ENCODE peak calls at places on chromosomes 11 and 22, in ten cellular contexts. N, Q, G, U, M, K, L, D, H and F are unnamed samples.

GRCh38 chr11:83159901-83160865 is 3.3 kb downstream of the PCF11 start:
- DNase-seq in N (peak), Q (no peak), G (no peak), U (no peak), M (no peak), K (peak), L (peak), D (peak), H (peak), F (no peak)

GRCh38 chr11:34613462-34614183 is 7.3 kb upstream of the EHF start:
- DNase-seq in N (no peak), Q (no peak), G (no peak), U (no peak), M (no peak), K (no peak), L (no peak), D (no peak), H (no peak), F (no peak)

GRCh38 chr11:113874920-113875413 is 405 bp downstream of the USP28 start:
- DNase-seq in N (peak), Q (no peak), G (peak), U (no peak), M (no peak), K (peak), L (no peak), D (no peak), H (peak), F (peak)

GRCh38 chr11:110373061-110373702 is 56.6 kb upstream of the FDX1 start:
- DNase-seq in N (peak), Q (no peak), G (no peak), U (no peak), M (peak), K (peak), L (peak), D (no peak), H (no peak), F (no peak)

GRCh38 chr11:37946155-37946766 is 1348.2 kb upstream of the RAG2 start:
- DNase-seq in N (peak), Q (no peak), G (peak), U (peak), M (no peak), K (peak), L (peak), D (peak), H (no peak), F (no peak)

GRCh38 chr22:31474743-31475142 is 14.9 kb downstream of the EIF4ENIF1 start:
- DNase-seq in N (no peak), Q (no peak), G (no peak), U (no peak), M (peak), K (peak), L (no peak), D (no peak), H (no peak), F (no peak)

GRCh38 chr11:78319453-78319955 is 98.1 kb downstream of the GAB2 start:
- DNase-seq in N (no peak), Q (no peak), G (no peak), U (no peak), M (no peak), K (peak), L (peak), D (no peak), H (no peak), F (no peak)

GRCh38 chr11:9040410-9040809 is 36.6 kb upstream of the NRIP3 start:
- DNase-seq in N (no peak), Q (no peak), G (no peak), U (no peak), M (no peak), K (no peak), L (no peak), D (no peak), H (no peak), F (no peak)

GRCh38 chr11:116853461-116854073 is 16.1 kb upstream of the APOA1 start:
- DNase-seq in N (peak), Q (no peak), G (peak), U (peak), M (peak), K (peak), L (peak), D (peak), H (peak), F (peak)

GRCh38 chr22:44622147-44622427 is 79.9 kb upstream of the PRR5 start:
- DNase-seq in N (no peak), Q (no peak), G (no peak), U (no peak), M (no peak), K (no peak), L (no peak), D (peak), H (peak), F (peak)

GRCh38 chr11:35579557-35580396 is 38.5 kb upstream of the FJX1 start:
- DNase-seq in N (peak), Q (no peak), G (no peak), U (no peak), M (peak), K (peak), L (peak), D (no peak), H (no peak), F (no peak)

GRCh38 chr22:46250783-46251125 is 661 bp upstream of the CDPF1 start:
- DNase-seq in N (no peak), Q (no peak), G (peak), U (no peak), M (no peak), K (no peak), L (no peak), D (peak), H (no peak), F (no peak)

GRCh38 chr11:18698341-18699268 is at the start of gene TMEM86A:
- DNase-seq in N (peak), Q (peak), G (peak), U (peak), M (no peak), K (peak), L (peak), D (peak), H (peak), F (peak)

GRCh38 chr22:29716814-29717213 is 3.0 kb upstream of the CABP7 start:
- DNase-seq in N (peak), Q (no peak), G (peak), U (peak), M (peak), K (peak), L (peak), D (peak), H (no peak), F (no peak)

GRCh38 chr11:12139144-12139881 is 28.9 kb downstream of the MICAL2 start:
- DNase-seq in N (peak), Q (no peak), G (no peak), U (no peak), M (no peak), K (peak), L (no peak), D (no peak), H (no peak), F (no peak)

GRCh38 chr11:121927789-121928188 is 188.2 kb downstream of the BLID start:
- DNase-seq in N (no peak), Q (no peak), G (no peak), U (no peak), M (no peak), K (no peak), L (no peak), D (no peak), H (no peak), F (no peak)

GRCh38 chr11:45457649-45458048 is 171.5 kb upstream of the SYT13 start:
- DNase-seq in N (peak), Q (no peak), G (no peak), U (no peak), M (peak), K (peak), L (peak), D (no peak), H (no peak), F (no peak)

GRCh38 chr11:133072858-133073582 is 459.3 kb downstream of the OPCML start:
- DNase-seq in N (no peak), Q (no peak), G (no peak), U (no peak), M (no peak), K (no peak), L (no peak), D (no peak), H (no peak), F (no peak)

GRCh38 chr11:131300304-131300703 is 70.1 kb upstream of the NTM start:
- DNase-seq in N (no peak), Q (no peak), G (no peak), U (no peak), M (no peak), K (no peak), L (no peak), D (no peak), H (no peak), F (no peak)

GRCh38 chr22:49972163-49973017 is 11.8 kb downstream of the PIM3 start:
- DNase-seq in N (no peak), Q (peak), G (peak), U (no peak), M (no peak), K (no peak), L (peak), D (no peak), H (no peak), F (no peak)

GRCh38 chr11:110095554-110095953 is 2.4 kb downstream of the ZC3H12C start:
- DNase-seq in N (peak), Q (no peak), G (no peak), U (no peak), M (no peak), K (no peak), L (no peak), D (no peak), H (no peak), F (no peak)

GRCh38 chr11:71420455-71421241 is 27.5 kb downstream of the DHCR7 start:
- DNase-seq in N (peak), Q (no peak), G (peak), U (peak), M (no peak), K (peak), L (peak), D (peak), H (no peak), F (no peak)

GRCh38 chr11:96303980-96304379 is 39.0 kb downstream of the MAML2 start:
- DNase-seq in N (no peak), Q (no peak), G (no peak), U (no peak), M (no peak), K (no peak), L (no peak), D (no peak), H (no peak), F (no peak)

GRCh38 chr11:118180300-118180703 is 3.9 kb upstream of the SCN2B start:
- DNase-seq in N (no peak), Q (peak), G (peak), U (no peak), M (no peak), K (peak), L (peak), D (peak), H (no peak), F (no peak)

GRCh38 chr11:124473476-124473875 is 28.0 kb upstream of the OR8B8 start:
- DNase-seq in N (no peak), Q (no peak), G (no peak), U (no peak), M (no peak), K (no peak), L (no peak), D (no peak), H (no peak), F (no peak)

GRCh38 chr11:120577624-120578363 is 66.2 kb downstream of the GRIK4 start:
- DNase-seq in N (no peak), Q (peak), G (no peak), U (no peak), M (no peak), K (no peak), L (no peak), D (no peak), H (no peak), F (no peak)

GRCh38 chr22:45599836-45600577 is 71.6 kb upstream of the ATXN10 start:
- DNase-seq in N (no peak), Q (no peak), G (no peak), U (no peak), M (no peak), K (no peak), L (no peak), D (no peak), H (no peak), F (no peak)

GRCh38 chr11:41486436-41486835 is 27.0 kb upstream of the LRRC4C start:
- DNase-seq in N (no peak), Q (no peak), G (no peak), U (no peak), M (no peak), K (peak), L (no peak), D (no peak), H (no peak), F (no peak)

GRCh38 chr11:70415642-70416395 is 17.5 kb downstream of the CTTN start:
- DNase-seq in N (no peak), Q (no peak), G (no peak), U (no peak), M (no peak), K (no peak), L (no peak), D (no peak), H (no peak), F (no peak)

GRCh38 chr11:3190600-3190999 is 25.5 kb upstream of the OSBPL5 start:
- DNase-seq in N (no peak), Q (no peak), G (no peak), U (no peak), M (no peak), K (no peak), L (no peak), D (no peak), H (no peak), F (no peak)

GRCh38 chr22:45302047-45302446 is 7.7 kb upstream of the FAM118A start:
- DNase-seq in N (peak), Q (no peak), G (no peak), U (peak), M (peak), K (peak), L (peak), D (no peak), H (no peak), F (no peak)

GRCh38 chr11:129815596-129816461 is at the start of gene TMEM45B:
- DNase-seq in N (no peak), Q (peak), G (peak), U (no peak), M (no peak), K (no peak), L (peak), D (no peak), H (peak), F (peak)

GRCh38 chr11:76443254-76443935 is 1.4 kb upstream of the EMSY start:
- DNase-seq in N (peak), Q (no peak), G (no peak), U (peak), M (no peak), K (peak), L (peak), D (no peak), H (no peak), F (no peak)